ENCODE peak calls at places on chromosome 2, in ten cellular contexts. N is IMR-90, O is lower leg skin, I is tibial nerve, W is GM12891, Y is testis, Q is sigmoid colon, B is thyroid gland, M is GM12892, S is erythroblast. U is an unnamed sample.

GRCh38 chr2:74911061-74911460 is 47.4 kb upstream of the POLE4 start:
- DNase-seq in B (no peak), M (no peak), Y (no peak), O (no peak), W (no peak), S (no peak), N (no peak), I (no peak), Q (no peak), U (no peak)

GRCh38 chr2:148358375-148358774 is 286.2 kb upstream of the EPC2 start:
- DNase-seq in Q (no peak), I (no peak), N (no peak), W (no peak), S (no peak), B (no peak), O (no peak), M (no peak), Y (no peak), U (no peak)

GRCh38 chr2:201618744-201619654 is 24.3 kb downstream of the TMEM237 start:
- DNase-seq in B (peak), S (peak), Y (peak), N (peak), W (no peak), M (no peak), O (peak), I (peak), Q (peak), U (no peak)

GRCh38 chr2:219569041-219569440 is 2.3 kb downstream of the OBSL1 start:
- DNase-seq in Y (no peak), M (peak), S (no peak), N (no peak), Q (no peak), B (no peak), W (no peak), I (no peak), O (no peak), U (no peak)

GRCh38 chr2:97808816-97809215 is 95.4 kb downstream of the ZAP70 start:
- DNase-seq in O (no peak), Q (no peak), I (no peak), B (no peak), M (no peak), W (no peak), Y (no peak), S (no peak), N (no peak), U (no peak)

GRCh38 chr2:128644745-128645256 is 326.1 kb upstream of the HS6ST1 start:
- DNase-seq in W (no peak), N (no peak), Q (peak), Y (peak), I (no peak), O (no peak), M (no peak), B (no peak), S (no peak), U (no peak)

GRCh38 chr2:207833265-207833751 is 63.6 kb upstream of the FZD5 start:
- DNase-seq in M (peak), Y (no peak), I (no peak), O (no peak), Q (no peak), S (peak), W (peak), B (no peak), N (peak), U (peak)

GRCh38 chr2:120239488-120240287 is 13.0 kb upstream of the RALB start:
- DNase-seq in M (no peak), B (peak), N (peak), Y (no peak), S (no peak), Q (no peak), W (no peak), O (no peak), I (no peak), U (no peak)

GRCh38 chr2:234453216-234453615 is 43.7 kb downstream of the ARL4C start:
- DNase-seq in S (no peak), M (no peak), O (no peak), Q (peak), B (peak), N (no peak), Y (no peak), W (no peak), I (no peak), U (no peak)

GRCh38 chr2:43121915-43122314 is 104.5 kb downstream of the ZFP36L2 start:
- DNase-seq in M (no peak), W (no peak), S (no peak), O (no peak), Y (no peak), N (no peak), I (no peak), B (no peak), Q (peak), U (no peak)

GRCh38 chr2:171702781-171703556 is 15.7 kb downstream of the DYNC1I2 start:
- DNase-seq in O (no peak), I (no peak), M (no peak), Y (no peak), W (no peak), N (peak), Q (no peak), S (no peak), B (no peak), U (peak)

GRCh38 chr2:191301971-191302370 is 56.8 kb downstream of the MYO1B start:
- DNase-seq in Y (no peak), O (no peak), I (no peak), M (no peak), W (no peak), B (no peak), Q (no peak), S (no peak), N (no peak), U (no peak)

GRCh38 chr2:191521608-191522208 is 156.2 kb upstream of the NABP1 start:
- DNase-seq in S (peak), B (no peak), Q (no peak), W (no peak), M (no peak), O (no peak), I (no peak), N (peak), Y (no peak), U (peak)

GRCh38 chr2:203498161-203498560 is 36.9 kb downstream of the RAPH1 start:
- DNase-seq in Q (no peak), I (no peak), N (peak), O (no peak), B (no peak), W (no peak), M (no peak), Y (no peak), S (no peak), U (peak)

GRCh38 chr2:161134547-161135518 is 25.4 kb upstream of the TANK start:
- DNase-seq in Y (no peak), M (no peak), Q (no peak), O (no peak), I (no peak), S (no peak), B (peak), N (no peak), W (no peak), U (no peak)

GRCh38 chr2:10661846-10662245 is 27.9 kb downstream of the NOL10 start:
- DNase-seq in M (no peak), O (no peak), I (no peak), N (peak), Q (no peak), B (no peak), S (no peak), W (no peak), Y (no peak), U (no peak)

GRCh38 chr2:225419033-225419432 is 19.5 kb downstream of the NYAP2 start:
- DNase-seq in I (no peak), S (no peak), Q (no peak), O (no peak), B (no peak), M (no peak), W (no peak), N (no peak), Y (no peak), U (no peak)

GRCh38 chr2:41907716-41908328 is 140.0 kb upstream of the PKDCC start:
- DNase-seq in B (no peak), S (no peak), W (no peak), M (no peak), O (no peak), Q (no peak), I (no peak), Y (no peak), N (peak), U (no peak)

GRCh38 chr2:159265171-159265576 is 21.3 kb downstream of the WDSUB1 start:
- DNase-seq in Y (no peak), I (no peak), S (peak), B (no peak), N (peak), Q (no peak), O (no peak), M (no peak), W (no peak), U (no peak)

GRCh38 chr2:12715878-12716249 is 872 bp upstream of the TRIB2 start:
- DNase-seq in B (peak), Y (peak), S (peak), I (peak), O (peak), M (peak), N (peak), W (peak), Q (peak), U (peak)

GRCh38 chr2:32946314-32947075 is at the start of gene LTBP1:
- DNase-seq in M (peak), O (peak), N (peak), W (peak), I (peak), Y (peak), B (peak), S (peak), Q (peak), U (peak)

GRCh38 chr2:69544951-69545350 is 98.6 kb downstream of the AAK1 start:
- DNase-seq in N (no peak), B (no peak), Y (no peak), S (no peak), O (no peak), W (no peak), Q (no peak), I (no peak), M (no peak), U (no peak)

GRCh38 chr2:232315049-232315922 is 63.3 kb upstream of the ALPP start:
- DNase-seq in I (no peak), M (peak), Q (peak), O (peak), B (peak), S (no peak), Y (peak), N (peak), W (peak), U (peak)

GRCh38 chr2:84901593-84902120 is 3.8 kb upstream of the TMSB10 start:
- DNase-seq in M (no peak), B (no peak), Y (no peak), S (no peak), Q (no peak), N (peak), W (no peak), I (no peak), O (no peak), U (no peak)

GRCh38 chr2:236550701-236551465 is 18.7 kb upstream of the ACKR3 start:
- DNase-seq in S (no peak), Y (no peak), B (no peak), N (no peak), W (no peak), I (no peak), M (no peak), O (no peak), Q (no peak), U (no peak)

GRCh38 chr2:109124982-109125594 is 3.9 kb upstream of the SH3RF3 start:
- DNase-seq in Q (no peak), M (no peak), I (no peak), S (no peak), N (no peak), Y (peak), O (no peak), W (no peak), B (peak), U (peak)

GRCh38 chr2:172200495-172201085 is 97.9 kb upstream of the DLX2 start:
- DNase-seq in M (no peak), I (no peak), O (no peak), Y (peak), N (peak), S (peak), B (no peak), W (no peak), Q (no peak), U (peak)

GRCh38 chr2:130825231-130825971 is 11.3 kb upstream of the ARHGEF4 start:
- DNase-seq in N (no peak), B (no peak), Q (no peak), I (no peak), W (no peak), M (no peak), Y (no peak), O (no peak), S (no peak), U (no peak)

GRCh38 chr2:45607701-45608100 is 3.4 kb downstream of the SRBD1 start:
- DNase-seq in O (no peak), I (no peak), W (no peak), N (no peak), M (no peak), B (no peak), S (peak), Y (no peak), Q (no peak), U (peak)

GRCh38 chr2:235263205-235264120 is 230.4 kb upstream of the AGAP1 start:
- DNase-seq in S (no peak), W (no peak), O (peak), M (no peak), Q (peak), I (peak), B (peak), N (peak), Y (peak), U (no peak)

GRCh38 chr2:45269149-45269793 is 260.0 kb upstream of the SIX2 start:
- DNase-seq in S (no peak), W (no peak), I (no peak), N (peak), Y (no peak), M (no peak), Q (no peak), O (no peak), B (no peak), U (no peak)

GRCh38 chr2:189933911-189934399 is 128.6 kb downstream of the MSTN start:
- DNase-seq in B (no peak), S (no peak), Q (no peak), M (no peak), W (no peak), I (no peak), O (no peak), N (peak), Y (no peak), U (no peak)

GRCh38 chr2:207334631-207335371 is 169.1 kb upstream of the KLF7 start:
- DNase-seq in W (no peak), Y (peak), I (peak), O (peak), M (no peak), B (peak), S (no peak), Q (peak), N (peak), U (no peak)

GRCh38 chr2:23669413-23670244 is 257.3 kb downstream of the ATAD2B start:
- DNase-seq in N (peak), B (peak), W (no peak), Q (peak), S (no peak), I (peak), O (peak), Y (peak), M (no peak), U (no peak)

GRCh38 chr2:119255760-119256573 is 32.3 kb downstream of the STEAP3 start:
- DNase-seq in S (no peak), W (no peak), N (peak), M (no peak), I (no peak), B (no peak), O (no peak), Q (no peak), Y (peak), U (peak)

GRCh38 chr2:191155608-191156071 is 4.8 kb upstream of the STAT4 start:
- DNase-seq in M (no peak), Q (no peak), I (no peak), W (no peak), O (no peak), S (peak), N (peak), B (no peak), Y (no peak), U (peak)

GRCh38 chr2:147855977-147856376 is 11.1 kb downstream of the ACVR2A start:
- DNase-seq in I (no peak), M (no peak), O (no peak), B (no peak), Q (no peak), N (no peak), W (no peak), Y (no peak), S (no peak), U (no peak)

GRCh38 chr2:36538345-36538744 is 59.6 kb downstream of the FEZ2 start:
- DNase-seq in M (no peak), O (no peak), Q (peak), I (no peak), B (peak), W (no peak), Y (no peak), N (no peak), S (peak), U (no peak)

GRCh38 chr2:109081374-109081773 is 47.6 kb upstream of the SH3RF3 start:
- DNase-seq in O (no peak), W (no peak), I (no peak), N (no peak), Q (no peak), B (no peak), Y (no peak), M (no peak), S (no peak), U (peak)

GRCh38 chr2:55919574-55919973 is 4.0 kb downstream of the EFEMP1 start:
- DNase-seq in N (no peak), O (no peak), S (no peak), Y (no peak), B (no peak), I (no peak), W (no peak), Q (no peak), M (no peak), U (no peak)
- TF ChIP-seq POLR2A in N (no peak), O (no peak), S (no peak), Y (no peak), B (no peak), I (no peak), W (no peak), Q (no peak), M (no peak), U (no peak)

GRCh38 chr2:3519255-3520190 is at the start of gene ADI1:
- DNase-seq in W (peak), N (peak), O (peak), I (peak), S (peak), Y (peak), M (peak), Q (peak), B (peak), U (peak)
- TF ChIP-seq POLR2A in W (peak), N (peak), O (peak), I (peak), S (peak), Y (peak), M (peak), Q (peak), B (peak), U (peak)

GRCh38 chr2:181894381-181894780 is 2.9 kb downstream of the ITPRID2 start:
- DNase-seq in I (no peak), N (no peak), W (no peak), Y (no peak), S (no peak), M (no peak), Q (no peak), B (no peak), O (no peak), U (no peak)

GRCh38 chr2:181892795-181893435 is 1.4 kb downstream of the ITPRID2 start:
- DNase-seq in W (no peak), B (no peak), I (no peak), Y (no peak), S (no peak), O (no peak), M (no peak), N (peak), Q (no peak), U (no peak)

GRCh38 chr2:181896286-181896685 is 4.8 kb downstream of the ITPRID2 start:
- DNase-seq in M (no peak), N (no peak), I (no peak), S (no peak), W (no peak), B (no peak), Y (no peak), Q (no peak), O (no peak), U (no peak)

GRCh38 chr2:181891966-181892794 is 650 bp downstream of the ITPRID2 start:
- DNase-seq in N (peak), O (peak), B (peak), W (peak), Y (peak), Q (peak), M (peak), I (peak), S (peak), U (peak)

GRCh38 chr2:181895788-181896187 is 4.3 kb downstream of the ITPRID2 start:
- DNase-seq in N (no peak), M (no peak), B (no peak), Y (no peak), W (no peak), O (no peak), I (no peak), S (no peak), Q (no peak), U (no peak)
- TF ChIP-seq POLR2A in N (no peak), M (no peak), B (no peak), Y (no peak), W (no peak), O (no peak), I (no peak), S (no peak), Q (no peak), U (no peak)

GRCh38 chr2:26033270-26033768 is 565 bp upstream of the RAB10 start:
- DNase-seq in M (no peak), N (peak), Y (peak), O (peak), W (peak), I (no peak), Q (no peak), B (peak), S (peak), U (peak)
- TF ChIP-seq POLR2A in M (no peak), N (no peak), Y (no peak), O (no peak), W (no peak), I (no peak), Q (peak), B (no peak), S (no peak), U (no peak)

DNA sequence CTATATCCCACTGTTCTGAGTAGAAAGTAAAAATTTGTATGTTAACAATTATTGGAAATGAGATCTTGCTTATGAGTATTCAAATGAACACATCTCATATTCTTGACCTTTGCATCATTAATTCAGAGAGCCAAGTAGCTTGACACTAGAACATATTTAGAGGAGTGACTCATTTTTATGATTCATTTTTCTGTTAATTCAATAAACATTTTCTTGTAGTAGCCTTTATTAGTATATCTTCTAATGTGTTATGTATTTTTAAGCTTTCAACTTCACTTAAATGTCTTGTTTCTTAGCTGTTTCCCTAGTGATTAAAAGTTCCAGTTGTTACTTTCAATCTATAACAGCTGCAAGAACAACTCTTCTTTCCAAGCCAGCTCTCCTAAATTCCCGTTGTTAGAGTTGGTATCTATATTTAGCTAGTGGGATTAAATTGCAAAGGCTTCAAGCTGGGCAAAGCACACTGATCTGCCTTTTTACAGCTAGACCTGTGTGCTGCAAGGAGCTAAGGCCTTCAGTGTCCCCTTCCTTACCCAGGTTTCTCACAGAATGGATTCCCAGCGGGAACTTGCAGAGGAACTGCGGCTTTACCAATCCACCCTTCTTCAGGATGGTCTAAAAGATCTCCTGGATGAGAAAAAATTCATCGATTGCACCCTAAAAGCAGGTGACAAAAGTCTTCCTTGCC is at the start of gene KLHL41:
- DNase-seq in B (no peak), M (no peak), O (no peak), I (no peak), W (no peak), N (peak), S (no peak), Y (no peak), Q (no peak), U (no peak)
- TF ChIP-seq POLR2A in B (no peak), M (no peak), O (no peak), I (no peak), W (no peak), N (no peak), S (no peak), Y (no peak), Q (no peak), U (no peak)

DNA sequence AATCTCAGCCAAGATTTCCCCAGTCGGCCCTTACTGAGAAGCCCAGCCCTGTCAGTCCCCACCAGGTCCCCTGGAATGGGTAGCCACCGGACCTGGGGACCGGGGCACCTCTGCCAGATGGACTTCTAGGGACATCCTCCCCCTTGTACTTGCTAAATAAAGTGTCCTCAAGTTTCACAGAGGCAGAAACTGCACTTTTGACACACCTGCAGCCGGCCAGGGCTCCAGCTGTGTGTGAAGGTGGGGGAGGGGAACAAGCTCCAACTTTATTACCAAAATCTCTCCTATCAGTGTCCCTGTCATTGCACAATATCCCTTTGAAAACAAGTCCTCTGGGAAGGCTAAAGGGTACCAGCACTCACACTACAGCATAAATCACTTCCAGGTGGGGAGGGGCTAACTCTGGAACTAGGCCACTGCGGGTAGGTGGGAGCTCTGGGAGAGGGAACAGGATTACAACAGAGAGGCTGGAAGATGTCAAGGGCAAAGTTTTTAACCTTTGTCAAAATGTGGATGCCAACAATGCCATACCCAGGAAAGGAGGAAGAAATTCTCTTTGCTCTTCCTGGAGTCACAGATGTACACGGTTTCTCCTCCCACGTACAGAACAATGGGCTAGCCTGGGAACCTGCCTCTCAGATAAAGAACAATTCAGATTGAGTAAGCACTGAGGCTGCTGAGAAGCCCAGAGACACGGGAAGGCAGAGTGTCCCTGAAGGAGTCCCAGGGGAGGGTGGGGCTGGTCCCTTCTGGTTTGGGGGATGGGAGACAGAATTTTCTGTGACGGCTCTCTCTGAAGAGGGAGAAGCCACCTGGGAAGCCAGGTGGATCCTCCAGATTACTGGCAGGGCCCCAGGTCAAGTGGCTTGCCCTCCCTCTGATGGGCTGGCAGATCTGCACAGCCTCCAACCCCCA is 11.0 kb downstream of the SDC1 start:
- DNase-seq in S (no peak), Y (no peak), O (no peak), W (no peak), M (no peak), I (no peak), N (no peak), B (peak), Q (no peak), U (peak)
- TF ChIP-seq POLR2A in S (no peak), Y (no peak), O (no peak), W (no peak), M (no peak), I (no peak), N (no peak), B (no peak), Q (no peak), U (no peak)